ENCODE peak calls at places on chromosomes 6 and 20, in nine cellular contexts. One of them, this sample, is unnamed.

GRCh38 chr6:159929819-159930218 is 39.0 kb downstream of the MAS1 start:
- DNase-seq in ovary: peak
- DNase-seq in sigmoid colon: no peak
- DNase-seq in A549: no peak
- DNase-seq in tibial nerve: no peak
- DNase-seq in spleen: no peak
- DNase-seq in testis: no peak
- DNase-seq in IMR-90: no peak
- DNase-seq in lower leg skin: no peak
- DNase-seq in this sample: no peak

GRCh38 chr6:31826793-31827285 is 699 bp upstream of the HSPA1B start:
- DNase-seq in ovary: peak
- DNase-seq in sigmoid colon: peak
- DNase-seq in A549: peak
- DNase-seq in tibial nerve: peak
- DNase-seq in spleen: peak
- DNase-seq in testis: peak
- DNase-seq in IMR-90: no peak
- DNase-seq in lower leg skin: peak
- DNase-seq in this sample: peak

GRCh38 chr20:23048283-23049200 is 930 bp downstream of the THBD start:
- DNase-seq in ovary: peak
- DNase-seq in sigmoid colon: peak
- DNase-seq in A549: peak
- DNase-seq in tibial nerve: peak
- DNase-seq in spleen: peak
- DNase-seq in testis: peak
- DNase-seq in IMR-90: peak
- DNase-seq in lower leg skin: peak
- DNase-seq in this sample: no peak

GRCh38 chr6:72622094-72622540 is 253 bp downstream of the KCNQ5 start:
- DNase-seq in ovary: peak
- DNase-seq in sigmoid colon: no peak
- DNase-seq in A549: peak
- DNase-seq in tibial nerve: no peak
- DNase-seq in spleen: peak
- DNase-seq in testis: peak
- DNase-seq in IMR-90: peak
- DNase-seq in lower leg skin: no peak
- DNase-seq in this sample: peak

GRCh38 chr6:104540743-104541142 is 319.0 kb downstream of the HACE1 start:
- DNase-seq in ovary: no peak
- DNase-seq in sigmoid colon: no peak
- DNase-seq in A549: no peak
- DNase-seq in tibial nerve: no peak
- DNase-seq in spleen: no peak
- DNase-seq in testis: no peak
- DNase-seq in IMR-90: peak
- DNase-seq in lower leg skin: no peak
- DNase-seq in this sample: no peak

GRCh38 chr6:159061805-159062563 is 17.2 kb upstream of the TAGAP start:
- DNase-seq in ovary: no peak
- DNase-seq in sigmoid colon: no peak
- DNase-seq in A549: no peak
- DNase-seq in tibial nerve: no peak
- DNase-seq in spleen: no peak
- DNase-seq in testis: no peak
- DNase-seq in IMR-90: no peak
- DNase-seq in lower leg skin: no peak
- DNase-seq in this sample: no peak

GRCh38 chr6:37169458-37170272 is at the start of gene PIM1:
- DNase-seq in ovary: peak
- DNase-seq in sigmoid colon: peak
- DNase-seq in A549: peak
- DNase-seq in tibial nerve: peak
- DNase-seq in spleen: peak
- DNase-seq in testis: peak
- DNase-seq in IMR-90: peak
- DNase-seq in lower leg skin: peak
- DNase-seq in this sample: peak

GRCh38 chr6:150301871-150302800 is 66.7 kb upstream of the IYD start:
- DNase-seq in ovary: no peak
- DNase-seq in sigmoid colon: no peak
- DNase-seq in A549: peak
- DNase-seq in tibial nerve: no peak
- DNase-seq in spleen: no peak
- DNase-seq in testis: no peak
- DNase-seq in IMR-90: peak
- DNase-seq in lower leg skin: no peak
- DNase-seq in this sample: peak

GRCh38 chr6:25137497-25137896 is 141.7 kb upstream of the CARMIL1 start:
- DNase-seq in ovary: no peak
- DNase-seq in sigmoid colon: no peak
- DNase-seq in A549: no peak
- DNase-seq in tibial nerve: no peak
- DNase-seq in spleen: no peak
- DNase-seq in testis: no peak
- DNase-seq in IMR-90: no peak
- DNase-seq in lower leg skin: no peak
- DNase-seq in this sample: no peak

GRCh38 chr6:97240222-97240621 is 42.8 kb downstream of the MMS22L start:
- DNase-seq in ovary: no peak
- DNase-seq in sigmoid colon: no peak
- DNase-seq in A549: peak
- DNase-seq in tibial nerve: no peak
- DNase-seq in spleen: no peak
- DNase-seq in testis: no peak
- DNase-seq in IMR-90: peak
- DNase-seq in lower leg skin: no peak
- DNase-seq in this sample: peak

GRCh38 chr6:112034236-112034990 is 19.5 kb upstream of the CCN6 start:
- DNase-seq in ovary: no peak
- DNase-seq in sigmoid colon: no peak
- DNase-seq in A549: no peak
- DNase-seq in tibial nerve: no peak
- DNase-seq in spleen: no peak
- DNase-seq in testis: no peak
- DNase-seq in IMR-90: no peak
- DNase-seq in lower leg skin: no peak
- DNase-seq in this sample: no peak

GRCh38 chr20:3696745-3697587 is 15.2 kb upstream of the ADAM33 start:
- DNase-seq in ovary: no peak
- DNase-seq in sigmoid colon: no peak
- DNase-seq in A549: no peak
- DNase-seq in tibial nerve: no peak
- DNase-seq in spleen: peak
- DNase-seq in testis: no peak
- DNase-seq in IMR-90: no peak
- DNase-seq in lower leg skin: no peak
- DNase-seq in this sample: no peak

GRCh38 chr6:17968081-17968518 is 19.3 kb downstream of the KIF13A start:
- DNase-seq in ovary: no peak
- DNase-seq in sigmoid colon: no peak
- DNase-seq in A549: no peak
- DNase-seq in tibial nerve: no peak
- DNase-seq in spleen: no peak
- DNase-seq in testis: no peak
- DNase-seq in IMR-90: peak
- DNase-seq in lower leg skin: no peak
- DNase-seq in this sample: no peak

GRCh38 chr20:59421920-59422637 is 121.7 kb downstream of the EDN3 start:
- DNase-seq in ovary: no peak
- DNase-seq in sigmoid colon: peak
- DNase-seq in A549: no peak
- DNase-seq in tibial nerve: no peak
- DNase-seq in spleen: no peak
- DNase-seq in testis: no peak
- DNase-seq in IMR-90: no peak
- DNase-seq in lower leg skin: no peak
- DNase-seq in this sample: no peak

GRCh38 chr6:15653581-15653980 is 9.2 kb downstream of the DTNBP1 start:
- DNase-seq in ovary: no peak
- DNase-seq in sigmoid colon: no peak
- DNase-seq in A549: no peak
- DNase-seq in tibial nerve: no peak
- DNase-seq in spleen: no peak
- DNase-seq in testis: no peak
- DNase-seq in IMR-90: no peak
- DNase-seq in lower leg skin: no peak
- DNase-seq in this sample: no peak

GRCh38 chr6:136920858-136921520 is 1.1 kb upstream of the SLC35D3 start:
- DNase-seq in ovary: no peak
- DNase-seq in sigmoid colon: no peak
- DNase-seq in A549: no peak
- DNase-seq in tibial nerve: no peak
- DNase-seq in spleen: no peak
- DNase-seq in testis: no peak
- DNase-seq in IMR-90: no peak
- DNase-seq in lower leg skin: no peak
- DNase-seq in this sample: no peak
- TF ChIP-seq POLR2A in ovary: no peak
- TF ChIP-seq POLR2A in sigmoid colon: no peak
- TF ChIP-seq POLR2A in A549: no peak
- TF ChIP-seq POLR2A in tibial nerve: no peak
- TF ChIP-seq POLR2A in spleen: no peak
- TF ChIP-seq POLR2A in testis: no peak
- TF ChIP-seq POLR2A in IMR-90: no peak
- TF ChIP-seq POLR2A in lower leg skin: no peak
- TF ChIP-seq POLR2A in this sample: no peak

GRCh38 chr6:33826537-33826936 is 22.7 kb upstream of the MLN start:
- DNase-seq in ovary: no peak
- DNase-seq in sigmoid colon: no peak
- DNase-seq in A549: no peak
- DNase-seq in tibial nerve: no peak
- DNase-seq in spleen: no peak
- DNase-seq in testis: no peak
- DNase-seq in IMR-90: no peak
- DNase-seq in lower leg skin: no peak
- DNase-seq in this sample: no peak

GRCh38 chr6:33827546-33828451 is 24.0 kb upstream of the MLN start:
- DNase-seq in ovary: no peak
- DNase-seq in sigmoid colon: no peak
- DNase-seq in A549: no peak
- DNase-seq in tibial nerve: no peak
- DNase-seq in spleen: no peak
- DNase-seq in testis: no peak
- DNase-seq in IMR-90: peak
- DNase-seq in lower leg skin: no peak
- DNase-seq in this sample: no peak

GRCh38 chr6:33823806-33824205 is 20.0 kb upstream of the MLN start:
- DNase-seq in ovary: no peak
- DNase-seq in sigmoid colon: no peak
- DNase-seq in A549: no peak
- DNase-seq in tibial nerve: no peak
- DNase-seq in spleen: no peak
- DNase-seq in testis: no peak
- DNase-seq in IMR-90: no peak
- DNase-seq in lower leg skin: no peak
- DNase-seq in this sample: no peak

GRCh38 chr6:33822575-33823395 is 19.0 kb upstream of the MLN start:
- DNase-seq in ovary: no peak
- DNase-seq in sigmoid colon: no peak
- DNase-seq in A549: peak
- DNase-seq in tibial nerve: no peak
- DNase-seq in spleen: no peak
- DNase-seq in testis: no peak
- DNase-seq in IMR-90: no peak
- DNase-seq in lower leg skin: no peak
- DNase-seq in this sample: peak

DNA sequence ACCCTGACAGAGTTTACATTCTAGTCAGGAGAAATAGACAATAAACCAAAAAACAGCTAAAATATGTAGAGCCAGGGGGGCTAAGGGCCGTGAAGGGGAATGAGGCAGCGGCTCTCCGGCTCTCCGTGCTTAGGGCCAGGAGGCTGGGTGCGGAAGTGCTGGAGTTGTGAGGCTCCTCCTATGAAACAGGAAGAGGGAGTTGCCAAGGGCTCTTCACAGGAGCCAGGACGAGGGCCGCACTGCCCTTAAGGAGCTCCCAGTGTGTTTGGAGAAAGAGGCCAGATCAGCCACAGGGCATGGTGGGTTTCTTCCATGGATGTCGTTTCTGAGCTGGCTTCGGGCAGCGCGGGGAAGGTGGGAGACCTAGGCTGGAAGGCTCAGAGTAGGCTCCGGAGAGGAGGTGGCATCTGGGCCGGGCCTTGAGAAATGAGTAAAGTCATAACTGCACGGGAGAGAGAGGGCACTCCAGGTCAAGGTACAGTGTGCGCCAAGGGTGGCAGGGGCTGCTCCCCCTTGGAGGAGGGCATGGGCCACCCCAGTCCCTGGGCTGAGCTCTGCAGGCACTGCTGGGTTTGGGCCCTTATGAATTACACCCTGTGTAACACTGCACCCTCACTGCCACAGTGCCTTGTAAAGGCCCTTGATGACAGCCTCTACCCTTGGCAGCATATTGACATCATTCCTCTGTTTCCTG is 20.8 kb upstream of the MLN start:
- DNase-seq in ovary: no peak
- DNase-seq in sigmoid colon: no peak
- DNase-seq in A549: peak
- DNase-seq in tibial nerve: no peak
- DNase-seq in spleen: no peak
- DNase-seq in testis: no peak
- DNase-seq in IMR-90: peak
- DNase-seq in lower leg skin: no peak
- DNase-seq in this sample: no peak
- TF ChIP-seq POLR2A in ovary: no peak
- TF ChIP-seq POLR2A in sigmoid colon: no peak
- TF ChIP-seq POLR2A in A549: peak
- TF ChIP-seq POLR2A in tibial nerve: no peak
- TF ChIP-seq POLR2A in spleen: no peak
- TF ChIP-seq POLR2A in testis: no peak
- TF ChIP-seq POLR2A in IMR-90: no peak
- TF ChIP-seq POLR2A in lower leg skin: no peak
- TF ChIP-seq POLR2A in this sample: no peak

DNA sequence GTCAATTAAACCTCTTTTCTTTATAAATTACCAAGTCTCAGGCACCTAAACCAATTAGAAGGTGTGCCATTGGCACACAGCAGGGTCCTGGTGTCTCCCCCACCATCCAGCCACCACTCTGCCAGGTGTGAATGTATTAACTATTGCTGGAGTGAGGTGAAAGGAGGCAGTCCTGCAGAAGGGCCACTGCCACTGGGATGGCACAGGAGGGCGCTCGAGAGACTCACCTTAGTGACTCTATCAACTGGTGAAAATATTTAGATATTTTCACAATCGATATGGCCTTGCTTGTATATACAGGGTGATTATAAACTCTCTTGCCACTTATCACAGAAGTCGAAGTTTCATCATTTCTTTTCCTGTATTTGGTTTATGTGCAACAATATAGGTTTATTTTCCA is 145.6 kb upstream of the ESR1 start:
- DNase-seq in ovary: no peak
- DNase-seq in sigmoid colon: no peak
- DNase-seq in A549: no peak
- DNase-seq in tibial nerve: no peak
- DNase-seq in spleen: no peak
- DNase-seq in testis: no peak
- DNase-seq in IMR-90: no peak
- DNase-seq in lower leg skin: no peak
- DNase-seq in this sample: no peak
- TF ChIP-seq POLR2A in ovary: no peak
- TF ChIP-seq POLR2A in sigmoid colon: no peak
- TF ChIP-seq POLR2A in A549: no peak
- TF ChIP-seq POLR2A in tibial nerve: no peak
- TF ChIP-seq POLR2A in spleen: no peak
- TF ChIP-seq POLR2A in testis: no peak
- TF ChIP-seq POLR2A in IMR-90: no peak
- TF ChIP-seq POLR2A in lower leg skin: no peak
- TF ChIP-seq POLR2A in this sample: no peak

GRCh38 chr6:166342293-166343156 is at the start of gene SFT2D1:
- DNase-seq in ovary: peak
- DNase-seq in sigmoid colon: peak
- DNase-seq in A549: peak
- DNase-seq in tibial nerve: peak
- DNase-seq in spleen: peak
- DNase-seq in testis: peak
- DNase-seq in IMR-90: peak
- DNase-seq in lower leg skin: peak
- DNase-seq in this sample: peak
- TF ChIP-seq POLR2A in ovary: peak
- TF ChIP-seq POLR2A in sigmoid colon: peak
- TF ChIP-seq POLR2A in A549: peak
- TF ChIP-seq POLR2A in tibial nerve: peak
- TF ChIP-seq POLR2A in spleen: peak
- TF ChIP-seq POLR2A in testis: no peak
- TF ChIP-seq POLR2A in IMR-90: peak
- TF ChIP-seq POLR2A in lower leg skin: peak
- TF ChIP-seq POLR2A in this sample: peak

This sample was measured in H54.